ENCODE peak calls at places on chromosomes 4 and X, in five cellular contexts. X, Q, W, D and Y are unnamed samples.

GRCh38 chr4:125389713-125390112 is 75.0 kb downstream of the FAT4 start:
- DNase-seq in X (no peak), W (no peak), D (no peak), Q (no peak), Y (no peak)

GRCh38 chrX:110992611-110993010 is 103.4 kb upstream of the PAK3 start:
- DNase-seq in W (no peak), X (peak; percentile 17), Q (peak; percentile 41), D (no peak), Y (no peak)

GRCh38 chrX:153818571-153819397 is 11.6 kb downstream of the PDZD4 start:
- DNase-seq in D (no peak), W (peak; percentile 59), X (no peak), Q (peak; percentile 71), Y (peak; percentile 84)

GRCh38 chr4:5708171-5708828 is at the start of gene EVC2:
- DNase-seq in X (peak; percentile 83), D (peak; percentile 23), Q (peak; percentile 81), W (no peak), Y (no peak)

GRCh38 chr4:25702848-25703247 is 47.2 kb downstream of the SLC34A2 start:
- DNase-seq in W (no peak), Q (no peak), X (no peak), D (no peak), Y (no peak)

GRCh38 chr4:8084031-8084660 is 74.5 kb downstream of the ABLIM2 start:
- DNase-seq in X (no peak), Q (no peak), W (no peak), D (no peak), Y (no peak)

GRCh38 chrX:4668802-4669536 is 955.5 kb upstream of the PRKX start:
- DNase-seq in D (no peak), X (no peak), W (no peak), Q (no peak), Y (no peak)

GRCh38 chr4:75512336-75513211 is 1.6 kb downstream of the RCHY1 start:
- DNase-seq in W (no peak), D (no peak), X (peak; percentile 66), Q (no peak), Y (no peak)

GRCh38 chrX:69109706-69110635 is 55.3 kb downstream of the PJA1 start:
- DNase-seq in Q (no peak), W (no peak), D (no peak), X (no peak), Y (no peak)

GRCh38 chr4:180809439-180809838 is 1433.8 kb upstream of the TENM3 start:
- DNase-seq in D (no peak), Q (no peak), W (no peak), X (no peak), Y (no peak)

GRCh38 chr4:105232374-105232773 is 85.7 kb downstream of the TET2 start:
- DNase-seq in X (no peak), W (no peak), Q (no peak), D (no peak), Y (no peak)

GRCh38 chr4:911871-912490 is 20.1 kb downstream of the GAK start:
- DNase-seq in X (no peak), D (no peak), Q (no peak), W (no peak), Y (no peak)

GRCh38 chr4:130028552-130028951 is 932.6 kb downstream of the C4orf33 start:
- DNase-seq in Q (no peak), X (peak; percentile 9), W (no peak), D (no peak), Y (no peak)

GRCh38 chr4:2869659-2870058 is 26.0 kb downstream of the ADD1 start:
- DNase-seq in D (no peak), X (no peak), W (no peak), Q (no peak), Y (no peak)

GRCh38 chr4:1763550-1764080 is 29.5 kb upstream of the FGFR3 start:
- DNase-seq in X (no peak), D (no peak), W (no peak), Q (no peak), Y (no peak)

GRCh38 chr4:185396724-185397402 is at the start of gene ANKRD37:
- DNase-seq in X (peak; percentile 59), D (peak; percentile 14), Q (no peak), W (peak; percentile 35), Y (no peak)

GRCh38 chr4:167196386-167196785 is 37.9 kb downstream of the SPOCK3 start:
- DNase-seq in Q (no peak), W (no peak), D (no peak), X (no peak), Y (no peak)

GRCh38 chr4:38560763-38561558 is 103.0 kb upstream of the KLF3 start:
- DNase-seq in Q (no peak), X (no peak), D (no peak), W (no peak), Y (no peak)

GRCh38 chr4:159129822-159130550 is 27.1 kb downstream of the RAPGEF2 start:
- DNase-seq in W (no peak), X (no peak), D (no peak), Q (no peak), Y (no peak)

GRCh38 chr4:101035522-101035921 is 311.8 kb downstream of the PPP3CA start:
- DNase-seq in D (no peak), W (no peak), X (no peak), Q (no peak), Y (no peak)

GRCh38 chrX:151176351-151176750 is at the start of gene GPR50:
- DNase-seq in X (no peak), D (no peak), Q (no peak), W (no peak), Y (no peak)

GRCh38 chr4:85701881-85702321 is 227.0 kb downstream of the ARHGAP24 start:
- DNase-seq in Q (no peak), X (no peak), W (no peak), D (no peak), Y (no peak)

GRCh38 chr4:168528131-168528949 is 31.5 kb downstream of the PALLD start:
- DNase-seq in D (no peak), X (no peak), Q (no peak), W (no peak), Y (no peak)

GRCh38 chr4:164538061-164538460 is 215.9 kb upstream of the SMIM31 start:
- DNase-seq in X (no peak), W (no peak), D (no peak), Q (no peak), Y (no peak)

GRCh38 chr4:129362685-129363274 is 266.8 kb downstream of the C4orf33 start:
- DNase-seq in X (peak; percentile 72), W (peak; percentile 11), D (no peak), Q (peak; percentile 61), Y (no peak)

GRCh38 chrX:17860179-17860780 is 818 bp downstream of the RAI2 start:
- DNase-seq in W (peak; percentile 24), Q (peak; percentile 43), D (no peak), X (no peak), Y (no peak)

GRCh38 chr4:98557497-98557896 is 100.9 kb downstream of the TSPAN5 start:
- DNase-seq in X (no peak), W (no peak), D (no peak), Q (no peak), Y (no peak)

GRCh38 chr4:155616112-155616511 is 50.5 kb upstream of the GUCY1A1 start:
- DNase-seq in X (no peak), Q (no peak), D (no peak), W (no peak), Y (no peak)

GRCh38 chr4:124936427-124936826 is 223.9 kb upstream of the ANKRD50 start:
- DNase-seq in W (no peak), Q (no peak), D (peak; percentile 85), X (no peak), Y (no peak)

GRCh38 chrX:129347291-129347690 is 176.0 kb downstream of the SMARCA1 start:
- DNase-seq in W (no peak), D (no peak), X (no peak), Q (no peak), Y (no peak)

GRCh38 chrX:54785901-54786300 is 12.2 kb downstream of the ITIH6 start:
- DNase-seq in Q (no peak), W (no peak), D (no peak), X (no peak), Y (no peak)